ENCODE peak calls at places on chromosomes 3 and 15, in seven cellular contexts. N is NCI-H1694 treated with DMSO at 0.1 percent for 48 hours; W is brain microvascular endothelial cell; M is HS-27A; E is NCI-H1105; F is activated gamma-delta T cell treated with Interleukin-2 at 50 U/mL for 16 hours; K is effector CD4-positive, alpha-beta T cell. R is an unnamed sample.

GRCh38 chr3:50562866-50563265 is 4.7 kb downstream of the C3orf18 start:
- DNase-seq in N (no peak), W (no peak), M (peak), E (no peak), F (no peak), K (no peak), R (no peak)

GRCh38 chr15:99430881-99431401 is 134.8 kb upstream of the MEF2A start:
- DNase-seq in N (no peak), W (no peak), M (no peak), E (no peak), F (no peak), K (no peak), R (no peak)

GRCh38 chr15:69729167-69729748 is 276.6 kb downstream of the RPLP1 start:
- DNase-seq in N (peak), W (peak), M (peak), E (no peak), F (peak), K (peak), R (peak)

GRCh38 chr3:24505678-24506560 is 11.3 kb upstream of the THRB start:
- DNase-seq in N (no peak), W (no peak), M (no peak), E (no peak), F (no peak), K (no peak), R (no peak)

GRCh38 chr15:85789496-85789875 is 5.2 kb downstream of the KLHL25 start:
- DNase-seq in N (no peak), W (no peak), M (no peak), E (no peak), F (no peak), K (no peak), R (no peak)

GRCh38 chr3:99620976-99621375 is 17.4 kb upstream of the COL8A1 start:
- DNase-seq in N (no peak), W (no peak), M (no peak), E (no peak), F (no peak), K (no peak), R (no peak)

GRCh38 chr3:32143849-32144757 is 37.7 kb downstream of the GPD1L start:
- DNase-seq in N (peak), W (peak), M (peak), E (peak), F (peak), K (peak), R (peak)

GRCh38 chr3:24401090-24401810 is 93.4 kb downstream of the THRB start:
- DNase-seq in N (no peak), W (no peak), M (no peak), E (peak), F (no peak), K (no peak), R (no peak)

GRCh38 chr15:59997070-59997701 is 6.9 kb upstream of the FOXB1 start:
- DNase-seq in N (no peak), W (no peak), M (no peak), E (peak), F (peak), K (peak), R (no peak)

GRCh38 chr3:89434621-89435380 is 327.4 kb downstream of the EPHA3 start:
- DNase-seq in N (no peak), W (no peak), M (no peak), E (no peak), F (no peak), K (no peak), R (no peak)

GRCh38 chr15:79296583-79296982 is 14.1 kb downstream of the ANKRD34C start:
- DNase-seq in N (no peak), W (no peak), M (no peak), E (no peak), F (no peak), K (no peak), R (no peak)

GRCh38 chr3:133935843-133936825 is 40.5 kb upstream of the RAB6B start:
- DNase-seq in N (no peak), W (no peak), M (no peak), E (no peak), F (no peak), K (no peak), R (no peak)

GRCh38 chr3:194136519-194137313 is 768 bp downstream of the HES1 start:
- DNase-seq in N (no peak), W (peak), M (no peak), E (no peak), F (no peak), K (peak), R (peak)